ENCODE peak calls at places on chromosomes 11 and 22, in six cellular contexts. A, C, K, P, I and T are unnamed samples.

GRCh38 chr11:26867286-26867685 is 126.6 kb upstream of the FIBIN start:
- DNase-seq in P (peak), C (no peak), I (no peak), A (no peak), K (no peak), T (no peak)

GRCh38 chr22:32991353-32992115 is 66.6 kb downstream of the SYN3 start:
- DNase-seq in P (peak), A (no peak), K (peak), C (no peak), I (no peak), T (no peak)

GRCh38 chr11:110921742-110922200 is 209.5 kb upstream of the ARHGAP20 start:
- DNase-seq in I (no peak), P (peak), K (no peak), A (no peak), C (no peak), T (no peak)

GRCh38 chr22:32389685-32390084 is 22.4 kb downstream of the RTCB start:
- DNase-seq in P (peak), I (no peak), K (no peak), A (no peak), C (no peak), T (no peak)

GRCh38 chr11:9120659-9121350 is 29.4 kb upstream of the SCUBE2 start:
- DNase-seq in A (no peak), C (no peak), K (no peak), P (no peak), I (peak), T (peak)

GRCh38 chr11:64888761-64889511 is 10.5 kb upstream of the EHD1 start:
- DNase-seq in P (no peak), C (no peak), K (no peak), I (peak), A (no peak), T (no peak)

GRCh38 chr22:47329727-47330653 is 567.5 kb downstream of the TBC1D22A start:
- DNase-seq in K (no peak), C (no peak), A (no peak), I (no peak), P (no peak), T (no peak)

GRCh38 chr11:34050967-34051348 is 573 bp upstream of the CAPRIN1 start:
- DNase-seq in I (no peak), A (no peak), K (no peak), P (peak), C (no peak), T (peak)

GRCh38 chr11:76918941-76919386 is 58.2 kb downstream of the ACER3 start:
- DNase-seq in A (no peak), I (peak), K (no peak), C (no peak), P (peak), T (peak)

GRCh38 chr11:134412508-134413333 is 679 bp upstream of the B3GAT1 start:
- DNase-seq in I (no peak), P (peak), A (no peak), C (no peak), K (no peak), T (peak)

GRCh38 chr22:23697031-23697970 is 6.5 kb downstream of the RGL4 start:
- DNase-seq in A (no peak), P (no peak), K (no peak), C (no peak), I (no peak), T (no peak)

GRCh38 chr22:30754971-30755759 is 60.5 kb downstream of the OSBP2 start:
- DNase-seq in A (peak), K (peak), I (peak), C (no peak), P (peak), T (peak)

GRCh38 chr11:119056397-119056999 is 507 bp downstream of the HYOU1 start:
- DNase-seq in P (peak), A (peak), I (peak), K (no peak), C (no peak), T (peak)

GRCh38 chr11:73386026-73386425 is 9.8 kb downstream of the RELT start:
- DNase-seq in P (no peak), C (no peak), K (peak), I (no peak), A (no peak), T (no peak)

GRCh38 chr11:44797051-44797450 is 70.3 kb downstream of the TSPAN18 start:
- DNase-seq in I (no peak), K (peak), A (no peak), P (no peak), C (no peak), T (no peak)